ENCODE peak calls at places on chromosomes 6 and 20, in five cellular contexts. Y, O, I, S and U are unnamed samples.
A peak's percentile ranks its signal among the peaks of the same experiment; 100 is the strongest.

GRCh38 chr6:34834789-34835518 is 43.1 kb downstream of the BLTP3A start:
- DNase-seq in Y (peak; percentile 67), O (no peak), I (no peak), S (no peak), U (no peak)

GRCh38 chr6:159460476-159460875 is 232.6 kb downstream of the SOD2 start:
- DNase-seq in Y (no peak), O (no peak), I (no peak), S (no peak), U (no peak)

GRCh38 chr6:116586276-116586675 is 15.0 kb downstream of the RWDD1 start:
- DNase-seq in Y (no peak), O (no peak), I (no peak), S (no peak), U (no peak)

GRCh38 chr20:25540273-25540672 is 45.1 kb downstream of the NINL start:
- DNase-seq in Y (no peak), O (no peak), I (no peak), S (no peak), U (no peak)

GRCh38 chr6:113442040-113442439 is 415.1 kb upstream of the MARCKS start:
- DNase-seq in Y (no peak), O (no peak), I (no peak), S (no peak), U (no peak)

GRCh38 chr6:149264629-149265028 is 52.9 kb upstream of the TAB2 start:
- DNase-seq in Y (no peak), O (no peak), I (peak; percentile 26), S (no peak), U (no peak)

GRCh38 chr6:12066297-12066696 is 54.2 kb downstream of the HIVEP1 start:
- DNase-seq in Y (peak; percentile 17), O (no peak), I (no peak), S (no peak), U (no peak)

GRCh38 chr20:24745617-24746350 is 203.3 kb upstream of the CST7 start:
- DNase-seq in Y (no peak), O (no peak), I (no peak), S (no peak), U (no peak)

GRCh38 chr6:52152692-52153091 is 33.5 kb upstream of the IL17A start:
- DNase-seq in Y (no peak), O (no peak), I (no peak), S (no peak), U (no peak)

GRCh38 chr20:63082308-63082938 is 75.7 kb upstream of the BHLHE23 start:
- DNase-seq in Y (peak; percentile 52), O (no peak), I (no peak), S (no peak), U (no peak)

GRCh38 chr20:60977896-60978295 is 274.2 kb upstream of the CDH4 start:
- DNase-seq in Y (no peak), O (no peak), I (no peak), S (no peak), U (no peak)

GRCh38 chr20:35434085-35435005 is 3.7 kb downstream of the GDF5 start:
- DNase-seq in Y (no peak), O (no peak), I (no peak), S (no peak), U (no peak)